ENCODE peak calls at places on chromosomes 12 and 14, in eight cellular contexts. R is heart right ventricle, K is GM23338, P is left ventricle myocardium inferior, W is breast epithelium, Y is OCI-LY7, O is Panc1, J is ascending aorta. C is an unnamed sample.

GRCh38 chr14:104294628-104294982 is 156.2 kb downstream of the KIF26A start:
- DNase-seq in Y (no peak), W (peak; percentile 31), R (peak; percentile 0), O (no peak), J (no peak), K (no peak), P (peak; percentile 4), C (no peak)

GRCh38 chr12:132739600-132740312 is 21.9 kb downstream of the ANKLE2 start:
- DNase-seq in W (no peak), J (no peak), P (no peak), Y (no peak), O (no peak), K (no peak), R (no peak), C (no peak)

GRCh38 chr12:15200703-15201102 is 20.5 kb downstream of the RERG start:
- DNase-seq in J (no peak), O (no peak), Y (no peak), P (no peak), K (no peak), W (no peak), R (no peak), C (no peak)

GRCh38 chr14:24332094-24332983 is 2.5 kb downstream of the ADCY4 start:
- DNase-seq in R (peak; percentile 43), Y (peak; percentile 92), W (peak; percentile 77), P (peak; percentile 52), K (peak; percentile 91), O (peak; percentile 48), J (peak; percentile 86), C (no peak)

GRCh38 chr14:89933002-89933401 is 21.5 kb downstream of the EFCAB11 start:
- DNase-seq in K (no peak), R (no peak), P (no peak), Y (no peak), O (no peak), J (no peak), W (no peak), C (no peak)

GRCh38 chr12:1914116-1914911 is 4.1 kb downstream of the CACNA2D4 start:
- DNase-seq in R (no peak), J (peak; percentile 48), O (no peak), P (no peak), W (peak; percentile 33), K (no peak), Y (no peak), C (no peak)

GRCh38 chr12:11015775-11016430 is 6.5 kb downstream of the TAS2R19 start:
- DNase-seq in W (no peak), O (no peak), P (no peak), R (no peak), K (no peak), Y (no peak), J (no peak), C (no peak)

GRCh38 chr14:73457050-73457934 is 1.1 kb downstream of the NUMB start:
- DNase-seq in O (no peak), K (peak; percentile 66), W (peak; percentile 56), Y (peak; percentile 32), J (peak; percentile 80), P (peak; percentile 27), R (peak; percentile 48), C (peak; percentile 34)

GRCh38 chr12:94026566-94026965 is 121.8 kb upstream of the PLXNC1 start:
- DNase-seq in J (no peak), R (no peak), Y (no peak), K (no peak), O (no peak), W (no peak), P (no peak), C (no peak)

GRCh38 chr12:53179694-53180269 is 740 bp upstream of the ZNF740 start:
- DNase-seq in J (peak; percentile 63), Y (no peak), W (peak; percentile 46), K (no peak), R (no peak), P (no peak), O (no peak), C (no peak)

GRCh38 chr12:21819236-21819635 is 44.7 kb upstream of the KCNJ8 start:
- DNase-seq in K (peak; percentile 2), R (no peak), J (no peak), W (no peak), Y (no peak), P (no peak), O (no peak), C (peak; percentile 27)

GRCh38 chr12:80400591-80400991 is 43.4 kb upstream of the PTPRQ start:
- DNase-seq in W (no peak), J (no peak), K (peak; percentile 65), Y (no peak), R (peak; percentile 12), P (no peak), O (no peak), C (no peak)

GRCh38 chr12:117284160-117284559 is 77.3 kb downstream of the NOS1 start:
- DNase-seq in K (no peak), J (no peak), Y (no peak), W (no peak), R (no peak), P (no peak), O (no peak), C (no peak)

GRCh38 chr12:64491718-64492117 is 39.8 kb downstream of the TBK1 start:
- DNase-seq in J (no peak), R (no peak), Y (no peak), P (no peak), K (no peak), W (no peak), O (no peak), C (no peak)

GRCh38 chr14:70894868-70895267 is 12.4 kb upstream of the PCNX1 start:
- DNase-seq in Y (no peak), J (no peak), R (no peak), O (no peak), K (no peak), W (no peak), P (no peak), C (peak; percentile 40)

GRCh38 chr12:118271770-118272417 is 100.8 kb downstream of the TAOK3 start:
- DNase-seq in J (no peak), R (no peak), W (no peak), K (no peak), O (no peak), P (no peak), Y (no peak), C (peak; percentile 76)

GRCh38 chr12:131784909-131785762 is 43.1 kb upstream of the MMP17 start:
- DNase-seq in K (peak; percentile 51), P (no peak), R (no peak), W (no peak), J (no peak), O (no peak), Y (no peak), C (no peak)

GRCh38 chr14:102491366-102491765 is 18.2 kb downstream of the ANKRD9 start:
- DNase-seq in Y (no peak), P (no peak), R (no peak), J (no peak), O (no peak), K (no peak), W (no peak), C (peak; percentile 63)

GRCh38 chr12:52337054-52337453 is 15.9 kb upstream of the KRT83 start:
- DNase-seq in Y (no peak), P (no peak), O (no peak), J (no peak), K (no peak), R (no peak), W (no peak), C (no peak)

GRCh38 chr14:76760331-76761197 is 704 bp upstream of the VASH1 start:
- DNase-seq in R (no peak), J (no peak), P (no peak), W (no peak), K (no peak), O (no peak), Y (no peak), C (no peak)
- H3K27ac ChIP-seq in R (peak overlapping the region; percentile 97), J (peak overlapping the region; percentile 74), P (peak overlapping the region; percentile 93), W (peak overlapping the region; percentile 83), K (no peak overlapping the region), O (peak overlapping the region; percentile 23), Y (no peak overlapping the region), C (no peak overlapping the region)

GRCh38 chr12:92365836-92366235 is 220.2 kb upstream of the BTG1 start:
- DNase-seq in J (no peak), W (no peak), R (no peak), Y (no peak), K (no peak), O (no peak), P (no peak), C (no peak)

GRCh38 chr12:92362109-92362508 is 216.5 kb upstream of the BTG1 start:
- DNase-seq in P (no peak), Y (no peak), R (no peak), J (no peak), K (no peak), O (no peak), W (no peak), C (no peak)

GRCh38 chr12:92362785-92363184 is 217.1 kb upstream of the BTG1 start:
- DNase-seq in P (no peak), O (no peak), J (no peak), W (no peak), K (no peak), Y (peak; percentile 85), R (no peak), C (no peak)

GRCh38 chr12:92363295-92364146 is 217.9 kb upstream of the BTG1 start:
- DNase-seq in R (peak; percentile 36), J (peak; percentile 70), P (peak; percentile 31), K (peak; percentile 2), Y (peak; percentile 96), O (no peak), W (no peak), C (no peak)

GRCh38 chr12:92365333-92365732 is 219.7 kb upstream of the BTG1 start:
- DNase-seq in P (no peak), W (no peak), Y (peak; percentile 83), J (no peak), O (no peak), R (no peak), K (no peak), C (no peak)
- H3K4me1 ChIP-seq in P (peaks cover 18% of the 10 kb centered on the region), W (no peaks in the 10 kb centered on the region), Y (peaks cover 68% of the 10 kb centered on the region), J (no peaks in the 10 kb centered on the region), O (no peaks in the 10 kb centered on the region), R (no peaks in the 10 kb centered on the region), K (peaks cover 10% of the 10 kb centered on the region), C (no peaks in the 10 kb centered on the region)

DNA sequence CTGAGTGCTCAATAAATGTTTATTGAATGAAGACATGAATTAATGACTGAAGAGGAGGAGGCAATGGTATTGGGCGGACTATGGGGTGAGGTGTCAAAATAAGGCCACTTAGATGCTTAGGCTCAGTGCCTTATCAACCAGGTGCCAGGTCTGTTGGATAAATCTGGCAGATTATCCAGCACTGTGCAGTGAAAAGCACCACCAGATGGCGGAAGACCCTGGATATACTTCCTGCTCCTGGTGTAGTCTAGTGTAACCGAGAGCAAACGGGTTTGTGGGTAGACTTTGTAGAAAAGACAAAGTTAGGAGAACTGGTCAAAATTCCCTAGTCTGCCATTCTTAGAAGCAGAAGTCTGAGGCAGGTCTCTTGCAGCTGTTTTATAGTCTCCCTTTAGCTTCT is 306.3 kb downstream of the ATP23 start:
- DNase-seq in R (no peak), K (peak; percentile 39), O (no peak), P (no peak), W (no peak), Y (no peak), J (no peak), C (no peak)
- TF ChIP-seq CTCF in R (no peak), K (peak; percentile 40), O (peak; percentile 40), P (no peak), W (no peak), Y (peak; percentile 49), J (no peak), C (peak; percentile 40)

DNA sequence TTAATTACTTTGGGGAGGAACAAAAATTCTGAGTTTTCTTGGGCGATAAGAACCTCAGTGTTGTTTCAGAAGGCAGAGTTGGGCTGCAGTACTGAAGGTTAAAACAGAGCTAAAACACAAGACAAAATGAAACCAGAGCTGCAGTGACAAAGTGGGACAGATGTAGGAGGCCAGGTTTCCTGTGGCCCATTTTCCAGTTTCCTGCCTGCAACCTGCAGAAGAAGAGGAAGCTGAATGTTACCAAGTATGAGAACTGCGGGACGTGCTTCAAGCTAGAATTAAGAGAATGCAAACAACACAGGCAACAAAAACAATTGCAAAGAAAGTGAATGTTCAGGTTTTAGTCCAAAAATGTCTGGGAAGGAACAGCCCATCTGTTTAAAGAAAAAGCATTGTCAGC is 17.8 kb downstream of the ELK3 start:
- DNase-seq in J (peak; percentile 40), R (no peak), K (no peak), P (no peak), W (no peak), O (no peak), Y (no peak), C (no peak)
- H3K27ac ChIP-seq in J (peak overlapping the region; percentile 9), R (peak overlapping the region; percentile 69), K (no peak overlapping the region), P (peak overlapping the region; percentile 84), W (peak overlapping the region; percentile 39), O (no peak overlapping the region), Y (no peak overlapping the region), C (peak overlapping the region; percentile 4)